ENCODE peak calls at places on chromosome 15, in five cellular contexts. R is WTC11, T is cardiac muscle cell, W is esophagus muscularis mucosa, X is transverse colon. P is an unnamed sample.

GRCh38 chr15:73318463-73319351 is 50.1 kb downstream of the HCN4 start:
- DNase-seq in T (peak), X (no peak), R (peak), W (no peak), P (peak)

GRCh38 chr15:72404356-72404755 is 6.3 kb downstream of the TMEM202 start:
- DNase-seq in X (no peak), T (no peak), R (no peak), W (no peak), P (no peak)

GRCh38 chr15:69666921-69667811 is 214.5 kb downstream of the RPLP1 start:
- DNase-seq in R (no peak), T (no peak), X (peak), W (no peak), P (no peak)

GRCh38 chr15:75061272-75061671 is 37.9 kb downstream of the PPCDC start:
- DNase-seq in T (no peak), X (no peak), R (no peak), W (no peak), P (no peak)

GRCh38 chr15:70354260-70354894 is 256.7 kb upstream of the TLE3 start:
- DNase-seq in X (no peak), R (no peak), W (peak), T (no peak), P (no peak)

GRCh38 chr15:78109156-78109555 is 16.8 kb downstream of the SH2D7 start:
- DNase-seq in R (no peak), X (peak), T (no peak), W (no peak), P (no peak)

GRCh38 chr15:57734860-57735259 is 28.3 kb downstream of the POLR2M start:
- DNase-seq in W (no peak), T (no peak), R (no peak), X (no peak), P (no peak)

GRCh38 chr15:51602484-51602883 is 20.1 kb downstream of the DMXL2 start:
- DNase-seq in W (no peak), X (no peak), R (no peak), T (no peak), P (no peak)

GRCh38 chr15:73691398-73691797 is 7.2 kb downstream of the CD276 start:
- DNase-seq in X (peak), R (peak), W (no peak), T (peak), P (no peak)

GRCh38 chr15:57667171-57667924 is 39.2 kb upstream of the POLR2M start:
- DNase-seq in W (peak), T (peak), X (no peak), R (no peak), P (no peak)

GRCh38 chr15:29278436-29279099 is 8.9 kb upstream of the NSMCE3 start:
- DNase-seq in R (no peak), W (no peak), T (peak), X (no peak), P (no peak)

GRCh38 chr15:27495963-27496459 is 525.0 kb downstream of the GABRG3 start:
- DNase-seq in R (no peak), T (no peak), X (no peak), W (peak), P (no peak)

GRCh38 chr15:70199601-70200000 is 101.9 kb upstream of the TLE3 start:
- DNase-seq in X (no peak), W (no peak), R (no peak), T (no peak), P (no peak)

GRCh38 chr15:95559875-95560394 is 770.6 kb upstream of the NR2F2 start:
- DNase-seq in W (no peak), R (no peak), X (no peak), T (peak), P (no peak)

DNA sequence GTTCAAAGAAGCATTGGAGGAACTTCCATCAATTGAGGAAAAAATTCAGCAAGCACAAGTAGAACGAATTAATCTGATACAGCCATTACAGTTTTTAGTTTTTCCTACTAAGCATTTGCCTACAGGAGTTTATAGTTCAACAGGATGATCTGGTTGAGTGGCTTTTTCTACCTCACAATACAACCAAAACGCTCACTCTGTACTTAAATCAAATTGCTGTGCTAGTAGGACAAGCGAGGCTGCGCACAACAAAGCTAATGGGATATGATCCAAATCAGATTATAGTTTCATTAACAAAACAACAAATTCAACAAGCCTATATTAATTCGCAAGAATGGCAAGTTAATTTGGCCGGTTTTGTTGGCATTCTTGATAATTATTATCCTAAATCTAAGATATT is 44.2 kb downstream of the ETFA start:
- DNase-seq in X (no peak), T (no peak), R (no peak), W (no peak), P (no peak)
- TF ChIP-seq CTCF in X (no peak), T (no peak), R (no peak), W (no peak), P (no peak)

DNA sequence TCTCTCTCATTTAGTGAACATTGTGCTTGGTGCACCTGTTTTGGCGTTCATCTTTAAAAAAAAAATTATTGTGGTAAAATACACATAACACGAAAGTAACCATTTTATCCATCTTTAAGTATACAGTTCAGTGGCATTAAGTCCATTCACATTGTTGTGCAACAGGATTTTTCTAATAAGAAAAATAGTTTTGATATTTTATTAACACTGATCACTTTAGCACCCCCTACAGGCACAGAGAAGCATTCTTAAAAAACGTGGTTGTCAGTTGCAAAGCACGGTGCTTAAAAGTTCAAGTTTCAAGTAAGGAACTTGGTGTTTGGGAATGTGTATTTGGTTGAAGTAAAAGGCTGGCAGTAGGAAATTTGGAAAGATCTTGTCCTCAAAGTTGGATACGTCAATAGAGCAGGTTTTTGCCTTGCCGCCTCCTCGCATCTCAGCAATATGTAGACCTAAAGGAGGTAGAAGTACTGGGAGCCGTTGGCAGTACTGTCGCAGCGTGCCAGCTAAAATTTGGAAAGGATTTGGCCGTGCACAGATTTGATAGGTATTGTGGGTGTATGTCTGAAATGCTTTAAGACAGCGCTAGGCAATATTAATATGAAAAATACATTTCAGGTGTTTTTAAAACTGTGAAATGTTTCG is 110.4 kb downstream of the LRRC28 start:
- DNase-seq in T (no peak), X (no peak), R (no peak), W (no peak), P (no peak)
- TF ChIP-seq CTCF in T (peak), X (no peak), R (no peak), W (peak), P (peak)

DNA sequence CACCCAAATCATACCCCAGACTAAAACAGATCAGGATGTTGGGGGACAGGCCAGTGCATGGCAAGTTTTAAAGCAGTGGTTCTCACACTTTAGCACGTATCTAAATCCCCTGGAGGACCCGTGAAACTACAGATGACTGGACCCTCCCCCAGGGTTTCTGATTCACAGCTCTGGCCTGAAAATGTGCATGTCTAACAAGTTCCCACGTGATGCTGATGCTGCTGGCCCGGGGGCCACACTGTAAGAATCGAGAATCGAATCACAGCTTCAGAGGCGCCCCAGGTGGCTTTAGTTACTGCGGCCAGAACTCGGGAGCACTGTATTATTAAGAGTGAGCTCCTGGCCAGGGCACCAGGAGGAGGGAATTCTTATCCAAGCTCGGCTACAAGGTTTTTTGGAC is 11.6 kb downstream of the ADAMTS17 start:
- DNase-seq in W (no peak), X (no peak), T (no peak), R (no peak), P (no peak)
- TF ChIP-seq CTCF in W (no peak), X (no peak), T (no peak), R (no peak), P (no peak)

GRCh38 chr15:26119322-26119721 is 256.2 kb upstream of the ATP10A start:
- DNase-seq in T (no peak), W (no peak), X (no peak), R (no peak), P (no peak)
- TF ChIP-seq CTCF in T (no peak), W (no peak), X (no peak), R (no peak), P (no peak)

GRCh38 chr15:43370975-43371974 is at the start of the genes TUBGCP4 and ZSCAN29:
- DNase-seq in W (peak), T (peak), X (peak), R (peak), P (peak)
- TF ChIP-seq CTCF in W (no peak), T (peak), X (peak), R (no peak), P (peak)

GRCh38 chr15:62445244-62445643 is 280.2 kb upstream of the C2CD4B start:
- DNase-seq in T (no peak), X (no peak), R (no peak), W (no peak), P (no peak)
- TF ChIP-seq CTCF in T (no peak), X (no peak), R (no peak), W (no peak), P (no peak)

DNA sequence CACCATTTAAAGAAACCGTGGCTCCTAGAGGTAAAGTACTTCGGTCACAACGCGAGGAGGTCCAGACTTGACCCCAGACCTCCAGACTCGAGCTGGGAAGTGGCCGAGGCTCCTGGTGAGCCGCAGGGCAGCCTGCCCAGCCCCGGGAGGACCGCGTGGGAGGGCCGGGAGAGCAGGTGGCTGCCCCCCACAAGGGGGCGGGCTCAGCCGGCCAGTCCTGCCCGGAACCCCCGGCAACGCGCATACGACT is at the start of gene SLC27A2:
- DNase-seq in T (peak), X (peak), R (peak), W (no peak), P (peak)
- TF ChIP-seq CTCF in T (peak), X (peak), R (peak), W (peak), P (peak)